ENCODE peak calls at places on chromosomes 3 and 15, in five cellular contexts. L is dorsolateral prefrontal cortex, Q is fibroblast of mammary gland, G is fibroblast of lung, P is A549. Y is an unnamed sample.

GRCh38 chr3:187811580-187812250 is 66.4 kb upstream of the BCL6 start:
- DNase-seq in L (no peak), Q (peak; percentile 89), G (peak; percentile 70), P (peak; percentile 9), Y (peak; percentile 34)

GRCh38 chr3:135650309-135650708 is 315.2 kb upstream of the PPP2R3A start:
- DNase-seq in L (no peak), Q (no peak), G (no peak), P (no peak), Y (no peak)

GRCh38 chr3:184546252-184546651 is 15.3 kb upstream of the EPHB3 start:
- DNase-seq in L (no peak), Q (no peak), G (no peak), P (no peak), Y (no peak)

GRCh38 chr15:76577879-76578512 is 241.4 kb downstream of the ISL2 start:
- DNase-seq in L (no peak), Q (no peak), G (no peak), P (no peak), Y (no peak)

GRCh38 chr3:51354766-51355615 is 30.1 kb upstream of the MANF start:
- DNase-seq in L (no peak), Q (no peak), G (no peak), P (no peak), Y (no peak)

GRCh38 chr3:108472011-108472591 is 38.3 kb downstream of the MYH15 start:
- DNase-seq in L (no peak), Q (peak; percentile 97), G (peak; percentile 82), P (peak; percentile 53), Y (peak; percentile 92)

GRCh38 chr3:65950340-65951326 is 88.1 kb downstream of the MAGI1 start:
- DNase-seq in L (no peak), Q (no peak), G (peak; percentile 15), P (no peak), Y (no peak)

GRCh38 chr3:11370134-11370533 is 97.9 kb downstream of the ATG7 start:
- DNase-seq in L (no peak), Q (no peak), G (peak; percentile 38), P (no peak), Y (peak; percentile 48)

GRCh38 chr15:40843885-40844542 is at the start of gene SPINT1:
- DNase-seq in L (no peak), Q (no peak), G (no peak), P (no peak), Y (no peak)

GRCh38 chr3:159586587-159587202 is 401.9 kb upstream of the IL12A start:
- DNase-seq in L (no peak), Q (peak; percentile 52), G (peak; percentile 37), P (peak; percentile 15), Y (peak; percentile 57)

GRCh38 chr15:74763416-74763815 is 14.8 kb downstream of the CYP1A2 start:
- DNase-seq in L (no peak), Q (no peak), G (no peak), P (no peak), Y (no peak)

GRCh38 chr3:11601446-11602241 is 42.1 kb downstream of the VGLL4 start:
- DNase-seq in L (no peak), Q (peak; percentile 82), G (peak; percentile 71), P (no peak), Y (peak; percentile 68)

GRCh38 chr3:168272343-168272984 is 176.7 kb upstream of the GOLIM4 start:
- DNase-seq in L (no peak), Q (no peak), G (no peak), P (no peak), Y (peak; percentile 15)

GRCh38 chr3:139460096-139460495 is 16.2 kb downstream of the RBP2 start:
- DNase-seq in L (no peak), Q (peak; percentile 13), G (no peak), P (no peak), Y (no peak)

GRCh38 chr15:91849749-91850161 is 3.8 kb upstream of the SLCO3A1 start:
- DNase-seq in L (no peak), Q (peak; percentile 71), G (peak; percentile 78), P (peak; percentile 72), Y (peak; percentile 57)

GRCh38 chr15:41562258-41562657 is 3.2 kb downstream of the TYRO3 start:
- DNase-seq in L (no peak), Q (no peak), G (no peak), P (no peak), Y (no peak)

GRCh38 chr3:144244662-144245061 is 273.0 kb downstream of the DIPK2A start:
- DNase-seq in L (no peak), Q (no peak), G (no peak), P (no peak), Y (no peak)

GRCh38 chr3:195177432-195178123 is 93.4 kb downstream of the XXYLT1 start:
- DNase-seq in L (no peak), Q (no peak), G (no peak), P (no peak), Y (no peak)

GRCh38 chr15:63372018-63372705 is 9.5 kb downstream of the CA12 start:
- DNase-seq in L (no peak), Q (peak; percentile 99), G (peak; percentile 97), P (peak; percentile 95), Y (peak; percentile 97)

GRCh38 chr15:99973351-99973750 is 240.1 kb upstream of the LYSMD4 start:
- DNase-seq in L (no peak), Q (no peak), G (no peak), P (no peak), Y (no peak)

GRCh38 chr3:90092994-90093393 is 985.6 kb downstream of the EPHA3 start:
- DNase-seq in L (no peak), Q (peak; percentile 21), G (peak; percentile 57), P (no peak), Y (peak; percentile 29)

GRCh38 chr3:126911162-126912026 is 71.5 kb upstream of the PLXNA1 start:
- DNase-seq in L (no peak), Q (peak; percentile 98), G (peak; percentile 53), P (peak; percentile 43), Y (peak; percentile 92)

GRCh38 chr3:45667569-45667967 is 21.6 kb upstream of the SACM1L start:
- DNase-seq in L (no peak), Q (no peak), G (no peak), P (no peak), Y (no peak)

GRCh38 chr3:45660567-45660901 is 28.7 kb upstream of the SACM1L start:
- DNase-seq in L (no peak), Q (no peak), G (no peak), P (no peak), Y (no peak)

GRCh38 chr3:45664558-45664957 is 24.6 kb upstream of the SACM1L start:
- DNase-seq in L (no peak), Q (no peak), G (no peak), P (no peak), Y (no peak)

GRCh38 chr3:45666729-45667440 is 22.3 kb upstream of the SACM1L start:
- DNase-seq in L (no peak), Q (peak; percentile 75), G (peak; percentile 56), P (no peak), Y (peak; percentile 67)

GRCh38 chr3:45665101-45665572 is 24.1 kb upstream of the SACM1L start:
- DNase-seq in L (no peak), Q (peak; percentile 47), G (peak; percentile 43), P (peak; percentile 38), Y (no peak)
- TF ChIP-seq CTCF in L (peak; percentile 58), Q (peak; percentile 46), G (peak; percentile 51), P (peak; percentile 56), Y (peak; percentile 53)

GRCh38 chr3:119536757-119537156 is 22.7 kb downstream of the CD80 start:
- DNase-seq in L (no peak), Q (no peak), G (no peak), P (no peak), Y (no peak)

GRCh38 chr3:119542168-119542767 is 17.1 kb downstream of the CD80 start:
- DNase-seq in L (no peak), Q (no peak), G (no peak), P (no peak), Y (no peak)

GRCh38 chr3:119543147-119543546 is 16.3 kb downstream of the CD80 start:
- DNase-seq in L (no peak), Q (no peak), G (no peak), P (no peak), Y (no peak)

GRCh38 chr3:119541547-119541946 is 17.9 kb downstream of the CD80 start:
- DNase-seq in L (no peak), Q (no peak), G (no peak), P (no peak), Y (no peak)

DNA sequence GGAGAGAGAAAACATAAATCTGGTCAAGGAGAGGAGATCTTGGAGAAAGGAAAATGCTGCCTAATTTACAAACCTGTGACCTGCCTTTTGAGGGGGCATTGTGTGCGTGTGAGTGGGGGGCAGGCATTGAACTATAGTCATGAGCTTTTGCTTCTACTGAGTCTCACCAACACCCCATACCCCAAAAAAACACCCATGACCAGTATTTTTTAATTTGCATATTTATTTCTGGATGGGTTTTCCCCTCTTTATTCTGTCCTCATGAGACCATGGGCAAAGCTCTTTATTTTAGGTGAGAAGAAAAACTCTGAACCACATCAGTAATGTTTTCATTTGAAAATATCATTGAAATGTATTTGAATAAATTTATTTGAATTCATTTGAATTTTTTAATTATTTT is 20.6 kb downstream of the CD80 start:
- DNase-seq in L (no peak), Q (no peak), G (no peak), P (no peak), Y (no peak)
- H3K4me3 ChIP-seq in L (no peak overlapping the region), Q (no peak overlapping the region), G (no peak overlapping the region), P (no peak overlapping the region), Y (no peak overlapping the region)

GRCh38 chr15:57111002-57111401 is 192.6 kb downstream of the TCF12 start:
- DNase-seq in L (no peak), Q (no peak), G (no peak), P (no peak), Y (no peak)
- TF ChIP-seq CTCF in L (no peak), Q (peak; percentile 8), G (peak; percentile 37), P (no peak), Y (peak; percentile 16)

GRCh38 chr3:99910752-99911151 is 93.1 kb downstream of the CMSS1 start:
- DNase-seq in L (no peak), Q (no peak), G (no peak), P (no peak), Y (no peak)
- H3K4me3 ChIP-seq in L (no peak overlapping the region), Q (no peak overlapping the region), G (no peak overlapping the region), P (no peak overlapping the region), Y (no peak overlapping the region)

GRCh38 chr3:123194552-123194951 is 7.2 kb upstream of the SEC22A start:
- DNase-seq in L (no peak), Q (peak; percentile 6), G (peak; percentile 23), P (peak; percentile 36), Y (peak; percentile 13)
- TF ChIP-seq CTCF in L (peak; percentile 19), Q (peak; percentile 38), G (peak; percentile 63), P (peak; percentile 39), Y (peak; percentile 60)

DNA sequence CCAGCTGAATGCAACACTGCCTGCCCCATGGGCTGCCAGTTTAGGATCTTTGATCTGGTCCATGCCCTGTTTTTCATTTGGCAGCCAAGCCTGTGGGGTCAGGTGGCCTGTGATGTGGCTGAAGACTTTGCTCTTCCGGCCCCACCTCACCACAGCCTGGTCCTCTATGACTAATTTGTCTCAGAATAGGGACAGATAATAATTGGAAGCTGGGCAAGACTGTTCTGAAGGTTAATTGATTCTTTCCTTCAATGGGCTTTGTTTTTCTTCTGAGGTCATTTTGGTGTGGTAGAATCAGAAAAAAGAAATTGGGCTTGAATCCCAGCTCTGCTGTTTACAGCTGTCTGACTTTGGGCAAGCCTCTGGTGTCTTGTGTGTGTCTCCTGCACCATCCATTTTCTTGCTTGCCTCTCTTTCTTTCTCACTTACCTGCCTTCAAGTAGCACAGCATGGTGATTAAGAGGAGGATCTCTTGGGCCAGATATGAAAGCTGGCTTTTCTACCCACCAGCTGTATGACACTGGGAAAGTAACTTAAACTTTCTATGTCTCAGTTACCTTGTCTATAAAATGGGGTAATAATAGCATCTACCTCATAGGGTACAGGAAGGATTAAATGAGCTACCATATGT is 24.2 kb downstream of the ABHD2 start:
- DNase-seq in L (no peak), Q (peak; percentile 72), G (peak; percentile 49), P (no peak), Y (peak; percentile 73)
- H3K4me3 ChIP-seq in L (no peak overlapping the region), Q (no peak overlapping the region), G (no peak overlapping the region), P (no peak overlapping the region), Y (no peak overlapping the region)

GRCh38 chr3:153704115-153704514 is 417.1 kb upstream of the ARHGEF26 start:
- DNase-seq in L (no peak), Q (no peak), G (no peak), P (no peak), Y (no peak)
- TF ChIP-seq CTCF in L (no peak), Q (no peak), G (no peak), P (no peak), Y (no peak)